ENCODE peak calls at places on chromosomes 4 and X, in eight cellular contexts. K is AG04450, R is IMR-90, X is left ventricle myocardium inferior, A is right atrium auricular region, C is AG10803, S is GM20000, G is foreskin fibroblast. Y is an unnamed sample.

GRCh38 chrX:129781134-129782014 is 1.6 kb downstream of the SASH3 start:
- DNase-seq in K (no peak), R (no peak), X (no peak), A (no peak), C (no peak), S (peak), G (no peak), Y (peak)

GRCh38 chr4:156347412-156348075 is 393.9 kb upstream of the CTSO start:
- DNase-seq in K (no peak), R (peak), X (no peak), A (no peak), C (peak), S (no peak), G (peak), Y (no peak)

GRCh38 chr4:95417531-95417930 is 131.2 kb downstream of the UNC5C start:
- DNase-seq in K (no peak), R (no peak), X (no peak), A (no peak), C (no peak), S (no peak), G (no peak), Y (no peak)

GRCh38 chr4:100591156-100591876 is 73.5 kb upstream of the EMCN start:
- DNase-seq in K (no peak), R (no peak), X (peak), A (no peak), C (no peak), S (no peak), G (no peak), Y (no peak)

GRCh38 chr4:162163892-162164759 is at the start of gene FSTL5:
- DNase-seq in K (no peak), R (peak), X (peak), A (peak), C (peak), S (peak), G (peak), Y (peak)

GRCh38 chrX:132120913-132121312 is 6.9 kb downstream of the FRMD7 start:
- DNase-seq in K (no peak), R (no peak), X (no peak), A (no peak), C (no peak), S (no peak), G (no peak), Y (no peak)

GRCh38 chr4:108512615-108513505 is 107.5 kb upstream of the RPL34 start:
- DNase-seq in K (peak), R (peak), X (peak), A (no peak), C (peak), S (no peak), G (peak), Y (no peak)

GRCh38 chr4:125719987-125720386 is 405.2 kb downstream of the FAT4 start:
- DNase-seq in K (no peak), R (peak), X (no peak), A (no peak), C (no peak), S (no peak), G (no peak), Y (no peak)

GRCh38 chrX:68669872-68670271 is 22.4 kb downstream of the STARD8 start:
- DNase-seq in K (no peak), R (no peak), X (no peak), A (no peak), C (peak), S (no peak), G (no peak), Y (no peak)

GRCh38 chrX:13748486-13748885 is 13.9 kb downstream of the OFD1 start:
- DNase-seq in K (no peak), R (peak), X (no peak), A (no peak), C (no peak), S (no peak), G (peak), Y (no peak)

GRCh38 chr4:175298119-175298518 is 380.0 kb downstream of the ADAM29 start:
- DNase-seq in K (peak), R (peak), X (no peak), A (no peak), C (peak), S (no peak), G (peak), Y (no peak)

GRCh38 chrX:118756111-118756510 is 28.7 kb downstream of the IL13RA1 start:
- DNase-seq in K (no peak), R (no peak), X (no peak), A (no peak), C (peak), S (no peak), G (no peak), Y (no peak)

GRCh38 chrX:13778916-13779315 is 38.0 kb downstream of the GPM6B start:
- DNase-seq in K (no peak), R (peak), X (no peak), A (no peak), C (peak), S (no peak), G (peak), Y (no peak)

GRCh38 chrX:17496407-17496806 is 121.4 kb downstream of the NHS start:
- DNase-seq in K (no peak), R (no peak), X (no peak), A (no peak), C (no peak), S (no peak), G (no peak), Y (no peak)

GRCh38 chrX:40244116-40244515 is 146.4 kb upstream of the BCOR start:
- DNase-seq in K (no peak), R (no peak), X (no peak), A (no peak), C (no peak), S (no peak), G (peak), Y (no peak)

GRCh38 chrX:15751160-15751819 is 13.2 kb downstream of the CA5B start:
- DNase-seq in K (no peak), R (peak), X (no peak), A (no peak), C (peak), S (no peak), G (peak), Y (no peak)

GRCh38 chrX:137166591-137166990 is 132.8 kb upstream of the GPR101 start:
- DNase-seq in K (no peak), R (no peak), X (no peak), A (no peak), C (no peak), S (peak), G (no peak), Y (no peak)

GRCh38 chrX:107704181-107704580 is 71.4 kb downstream of the TSC22D3 start:
- DNase-seq in K (no peak), R (no peak), X (no peak), A (no peak), C (no peak), S (no peak), G (no peak), Y (no peak)

GRCh38 chr4:87014284-87014782 is 79.5 kb downstream of the AFF1 start:
- DNase-seq in K (no peak), R (peak), X (no peak), A (no peak), C (peak), S (no peak), G (peak), Y (no peak)

GRCh38 chrX:106341823-106342222 is 173.7 kb downstream of the PWWP3B start:
- DNase-seq in K (no peak), R (no peak), X (no peak), A (no peak), C (no peak), S (no peak), G (peak), Y (no peak)

GRCh38 chr4:39655866-39656265 is 17.2 kb upstream of the SMIM14 start:
- DNase-seq in K (no peak), R (peak), X (no peak), A (no peak), C (peak), S (no peak), G (peak), Y (peak)

GRCh38 chrX:70995338-70995737 is 64.4 kb upstream of the SLC7A3 start:
- DNase-seq in K (no peak), R (no peak), X (no peak), A (no peak), C (no peak), S (no peak), G (no peak), Y (no peak)

GRCh38 chrX:71000139-71000538 is 68.0 kb downstream of the SNX12 start:
- DNase-seq in K (no peak), R (no peak), X (no peak), A (no peak), C (no peak), S (no peak), G (no peak), Y (no peak)

GRCh38 chrX:70998402-70999027 is 67.6 kb upstream of the SLC7A3 start:
- DNase-seq in K (no peak), R (peak), X (no peak), A (no peak), C (peak), S (no peak), G (peak), Y (no peak)
- TF ChIP-seq CTCF in K (peak), R (peak), X (peak), A (no peak), C (peak), S (no peak), G (peak), Y (peak)

GRCh38 chr4:144599621-144600020 is 46.3 kb upstream of the HHIP start:
- DNase-seq in K (no peak), R (peak), X (no peak), A (no peak), C (no peak), S (no peak), G (peak), Y (no peak)
- TF ChIP-seq CTCF in K (no peak), R (no peak), X (no peak), A (no peak), C (no peak), S (no peak), G (no peak), Y (no peak)

GRCh38 chr4:37682701-37683401 is 3.3 kb downstream of the RELL1 start:
- DNase-seq in K (no peak), R (no peak), X (no peak), A (no peak), C (no peak), S (peak), G (no peak), Y (peak)
- TF ChIP-seq CTCF in K (no peak), R (no peak), X (peak), A (no peak), C (no peak), S (no peak), G (no peak), Y (peak)

GRCh38 chr4:147954850-147955249 is 223.0 kb downstream of the ARHGAP10 start:
- DNase-seq in K (no peak), R (peak), X (no peak), A (no peak), C (no peak), S (no peak), G (no peak), Y (no peak)
- TF ChIP-seq CTCF in K (no peak), R (no peak), X (no peak), A (no peak), C (no peak), S (no peak), G (no peak), Y (no peak)

DNA sequence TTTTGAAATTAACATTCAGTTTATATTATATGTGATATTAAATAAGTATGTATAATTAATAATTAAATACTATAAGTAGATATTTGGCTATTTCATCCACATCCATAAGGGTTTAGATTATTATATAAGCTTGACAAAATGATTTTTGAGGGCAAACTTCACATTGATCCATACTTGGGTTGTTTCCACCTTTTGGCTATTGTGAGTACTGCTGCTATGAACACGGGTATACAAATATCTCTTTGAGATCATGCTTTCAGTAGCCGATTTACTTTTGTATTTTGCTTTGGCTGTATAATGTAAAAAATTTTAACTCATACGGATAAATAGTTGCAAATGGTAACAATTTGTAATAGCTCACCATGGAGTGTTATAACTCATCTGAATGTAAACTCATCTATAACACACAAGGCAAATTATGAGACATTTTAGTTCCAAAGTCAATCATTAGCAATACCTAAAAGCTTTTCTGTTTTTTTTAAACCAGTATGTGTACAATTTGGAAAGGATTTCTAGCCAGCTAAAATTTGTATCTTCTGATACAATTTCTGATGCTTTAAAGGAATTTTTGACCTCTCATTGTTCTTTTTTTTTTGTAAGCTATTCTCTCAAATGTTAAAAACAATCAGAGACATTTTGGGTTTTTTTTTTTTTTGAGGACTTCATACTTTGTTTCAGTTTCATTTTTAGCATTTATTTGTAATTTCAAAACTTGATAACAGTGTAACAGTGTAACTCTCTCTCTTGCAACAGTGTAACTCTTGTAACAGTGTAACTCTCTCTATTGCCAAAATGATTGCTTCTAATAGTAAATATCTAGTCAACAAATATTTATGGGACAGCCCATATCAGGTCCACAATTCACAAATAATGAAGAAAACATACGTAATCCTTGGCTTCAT is 51.8 kb upstream of the ARX start:
- DNase-seq in K (no peak), R (no peak), X (no peak), A (no peak), C (no peak), S (peak), G (no peak), Y (peak)
- TF ChIP-seq CTCF in K (no peak), R (no peak), X (no peak), A (no peak), C (no peak), S (no peak), G (no peak), Y (no peak)

GRCh38 chrX:153438522-153438921 is 7.3 kb downstream of the TREX2 start:
- DNase-seq in K (no peak), R (peak), X (no peak), A (no peak), C (peak), S (no peak), G (peak), Y (no peak)
- TF ChIP-seq CTCF in K (peak), R (no peak), X (peak), A (no peak), C (peak), S (no peak), G (peak), Y (peak)

Y was measured in GM06990.